ENCODE peak calls at places on chromosomes 12 and 14, in five cellular contexts. U is MM.1S; J is GM23248; G is adrenal gland; L is CD8-positive, alpha-beta T cell. V is an unnamed sample.

GRCh38 chr12:120317258-120318105 is 10.1 kb downstream of the PLA2G1B start:
- DNase-seq in L (peak; percentile 100), J (peak; percentile 100), G (peak; percentile 100), U (peak; percentile 97), V (peak; percentile 99)

GRCh38 chr14:88463318-88463717 is 77.9 kb downstream of the SPATA7 start:
- DNase-seq in L (no peak), U (no peak), J (peak; percentile 13), G (no peak), V (no peak)

GRCh38 chr12:57735952-57736742 is 2.4 kb downstream of the AGAP2 start:
- DNase-seq in L (no peak), U (no peak), J (peak; percentile 57), G (no peak), V (no peak)

GRCh38 chr14:53064461-53064860 is 88.7 kb downstream of the DDHD1 start:
- DNase-seq in U (no peak), G (no peak), J (no peak), L (no peak), V (no peak)

GRCh38 chr14:24151404-24152080 is 4.2 kb downstream of the RNF31 start:
- DNase-seq in G (no peak), J (no peak), U (no peak), L (no peak), V (no peak)

GRCh38 chr14:103562135-103562384 is 397 bp downstream of the BAG5 start:
- DNase-seq in G (peak; percentile 70), U (no peak), J (peak; percentile 81), L (no peak), V (no peak)

GRCh38 chr12:113860950-113861349 is 105.2 kb downstream of the RBM19 start:
- DNase-seq in U (no peak), L (no peak), G (no peak), J (peak; percentile 76), V (no peak)

GRCh38 chr14:99574099-99574880 is 29.7 kb downstream of the CCDC85C start:
- DNase-seq in U (no peak), G (peak; percentile 90), J (peak; percentile 54), L (no peak), V (no peak)

GRCh38 chr12:113740699-113741098 is 225.4 kb downstream of the RBM19 start:
- DNase-seq in L (no peak), U (no peak), G (no peak), J (no peak), V (no peak)

DNA sequence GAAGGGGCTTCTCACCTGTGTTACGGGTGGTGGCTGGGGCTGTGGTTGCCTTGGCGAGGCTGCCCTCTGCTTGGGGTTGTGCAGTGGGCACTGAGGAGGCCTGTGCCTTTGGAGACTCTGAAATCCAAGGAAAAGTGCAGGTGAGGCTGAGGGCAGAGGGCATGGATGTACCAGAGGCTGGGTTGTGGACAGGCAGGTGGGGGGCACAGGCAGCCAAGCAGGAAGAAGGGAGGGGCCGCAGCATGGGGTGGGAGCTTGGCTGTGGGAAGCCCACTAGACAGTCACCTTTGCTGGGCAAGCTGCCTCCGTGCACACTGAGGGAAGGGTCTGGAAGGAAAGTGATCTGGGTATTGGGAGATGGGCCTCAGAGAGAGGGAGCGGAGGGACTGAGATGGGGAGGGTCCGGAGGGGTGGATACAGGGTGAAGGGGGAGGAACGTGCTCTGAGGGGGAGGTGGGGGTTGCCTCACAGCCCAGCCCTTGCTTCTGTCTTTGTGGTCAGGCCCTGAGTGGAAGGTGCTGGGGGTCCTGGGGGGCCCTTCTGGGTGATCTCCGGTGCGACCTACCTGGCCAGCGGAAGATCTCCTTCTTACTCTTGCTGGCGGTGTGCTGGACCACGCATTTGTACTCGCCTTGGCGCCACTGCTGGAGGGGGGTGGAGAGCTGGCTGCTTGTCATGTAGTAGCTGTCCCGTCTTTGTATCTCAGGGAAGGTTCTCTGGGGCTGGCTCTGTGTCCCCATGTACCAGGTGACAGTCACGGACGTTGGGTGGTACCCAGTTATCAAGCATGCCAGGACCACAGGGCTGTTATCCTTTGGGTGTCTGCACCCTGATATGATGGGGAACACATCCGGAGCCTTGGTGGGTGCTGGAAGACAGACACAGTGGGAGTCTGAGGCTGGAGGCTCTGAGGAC is 318.7 kb downstream of the TMEM121 start:
- DNase-seq in G (peak; percentile 31), J (no peak), L (no peak), U (no peak), V (no peak)
- H3K9me3 ChIP-seq in G (no peaks in the 10 kb centered on the region), J (no peaks in the 10 kb centered on the region), L (no peaks in the 10 kb centered on the region), U (no peaks in the 10 kb centered on the region), V (no peaks in the 10 kb centered on the region)

GRCh38 chr12:126404293-126404851 is 1339.1 kb downstream of the AACS start:
- DNase-seq in U (no peak), J (no peak), G (no peak), L (no peak), V (no peak)
- H3K9me3 ChIP-seq in U (no peaks in the 10 kb centered on the region), J (no peaks in the 10 kb centered on the region), G (no peaks in the 10 kb centered on the region), L (no peaks in the 10 kb centered on the region), V (no peaks in the 10 kb centered on the region)

DNA sequence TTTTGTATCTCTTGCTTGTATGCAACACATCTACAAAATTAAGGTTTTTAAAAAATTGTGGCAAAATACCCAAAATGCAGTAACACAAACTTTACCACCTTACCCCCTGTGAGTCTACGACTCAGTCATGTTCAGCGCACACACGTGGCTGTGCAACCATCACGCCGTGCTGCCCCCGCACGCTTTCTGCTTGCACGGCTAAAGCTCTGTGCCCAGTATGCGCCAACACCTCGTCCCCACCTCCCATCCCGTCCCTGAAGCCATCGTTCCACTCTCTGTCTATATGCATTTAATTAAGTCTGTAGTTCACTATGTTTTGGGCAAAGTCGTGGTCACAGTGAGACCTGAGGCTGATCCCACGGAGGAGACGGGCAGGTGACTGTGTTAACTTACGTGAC is 36.4 kb downstream of the FZD10 start:
- DNase-seq in G (no peak), J (no peak), L (no peak), U (no peak), V (no peak)
- H3K9me3 ChIP-seq in G (no peaks in the 10 kb centered on the region), J (no peaks in the 10 kb centered on the region), L (no peaks in the 10 kb centered on the region), U (no peaks in the 10 kb centered on the region), V (no peaks in the 10 kb centered on the region)

DNA sequence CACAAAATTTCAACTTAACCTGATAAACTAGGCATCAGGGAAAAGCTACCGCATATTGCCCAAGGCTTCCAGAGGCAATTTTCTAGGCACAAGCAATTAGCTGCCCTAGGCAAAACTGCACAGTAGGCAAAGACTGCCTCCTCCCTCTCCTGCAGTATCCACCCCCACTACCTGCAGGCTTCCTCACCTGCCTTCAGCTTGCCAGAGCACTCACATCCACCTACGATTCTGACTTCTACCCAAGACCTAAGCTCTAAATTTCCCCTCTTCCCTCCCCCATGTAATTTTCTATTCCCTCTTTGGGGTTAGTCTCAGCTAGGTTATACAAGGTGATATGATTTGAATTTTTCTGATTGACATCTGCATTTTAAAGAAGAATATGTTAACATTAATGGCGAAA is 21.9 kb upstream of the CCDC196 start:
- DNase-seq in L (no peak), J (no peak), G (no peak), U (no peak), V (no peak)
- H3K9me3 ChIP-seq in L (no peaks in the 10 kb centered on the region), J (no peaks in the 10 kb centered on the region), G (no peaks in the 10 kb centered on the region), U (no peaks in the 10 kb centered on the region), V (no peaks in the 10 kb centered on the region)

DNA sequence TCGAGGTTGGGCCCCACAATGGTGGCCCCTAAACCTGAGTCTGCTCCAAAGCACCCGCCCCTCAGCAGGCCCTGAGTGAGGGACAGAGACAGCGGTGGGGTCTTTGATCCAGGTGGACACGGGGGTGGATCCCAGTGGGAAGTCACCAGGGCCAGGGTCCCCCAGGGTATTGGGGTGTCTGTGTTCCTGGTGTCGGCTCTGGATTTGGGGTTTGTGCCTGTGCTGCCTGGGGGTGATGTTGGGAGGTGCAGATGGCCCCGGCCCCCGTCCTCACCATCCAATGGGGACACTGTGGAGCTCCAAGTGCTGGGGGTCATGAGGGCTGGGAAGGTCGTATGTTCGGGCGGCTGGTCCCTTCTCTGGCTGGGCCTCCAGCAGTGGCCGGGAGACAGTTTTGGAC is 354.2 kb downstream of the TMEM121 start:
- DNase-seq in L (no peak), U (no peak), G (no peak), J (no peak), V (peak; percentile 6)
- H3K9me3 ChIP-seq in L (no peaks in the 10 kb centered on the region), U (no peaks in the 10 kb centered on the region), G (no peaks in the 10 kb centered on the region), J (no peaks in the 10 kb centered on the region), V (no peaks in the 10 kb centered on the region)